ENCODE peak calls at places on chromosome 18, in nine cellular contexts. C is iPS DF 19.7; Z is NCI-H1930; J is pancreas; F is NCI-H82; S is A673; D is GM12864; B is T-helper 9 cell; P is CD4-positive, alpha-beta T cell. E is an unnamed sample.

GRCh38 chr18:6155707-6156106 is 259.0 kb downstream of the L3MBTL4 start:
- DNase-seq in C (no peak), Z (no peak), J (no peak), F (no peak), S (no peak), D (no peak), B (no peak), P (no peak), E (no peak)

GRCh38 chr18:49094979-49095632 is 144.3 kb upstream of the SMAD7 start:
- DNase-seq in C (no peak), Z (peak), J (no peak), F (no peak), S (no peak), D (no peak), B (no peak), P (no peak), E (no peak)

GRCh38 chr18:37639846-37640245 is 74.2 kb upstream of the CELF4 start:
- DNase-seq in C (no peak), Z (no peak), J (no peak), F (no peak), S (no peak), D (no peak), B (no peak), P (no peak), E (no peak)

GRCh38 chr18:22045221-22045918 is 124.0 kb upstream of the GATA6 start:
- DNase-seq in C (no peak), Z (no peak), J (peak), F (no peak), S (no peak), D (no peak), B (no peak), P (no peak), E (no peak)

GRCh38 chr18:48922801-48923730 is 27.7 kb downstream of the SMAD7 start:
- DNase-seq in C (no peak), Z (no peak), J (no peak), F (no peak), S (peak), D (no peak), B (no peak), P (no peak), E (no peak)

GRCh38 chr18:73626859-73627258 is 520.8 kb downstream of the FBXO15 start:
- DNase-seq in C (no peak), Z (no peak), J (no peak), F (peak), S (no peak), D (no peak), B (no peak), P (no peak), E (no peak)

GRCh38 chr18:72692086-72692485 is 147.9 kb upstream of the CBLN2 start:
- DNase-seq in C (peak), Z (no peak), J (peak), F (no peak), S (peak), D (no peak), B (no peak), P (no peak), E (peak)

GRCh38 chr18:28161608-28162599 is 15.0 kb downstream of the CDH2 start:
- DNase-seq in C (no peak), Z (no peak), J (no peak), F (no peak), S (no peak), D (no peak), B (no peak), P (no peak), E (no peak)

GRCh38 chr18:13641551-13642439 is 84.6 kb downstream of the FAM210A start:
- DNase-seq in C (no peak), Z (no peak), J (no peak), F (no peak), S (no peak), D (no peak), B (no peak), P (no peak), E (peak)

GRCh38 chr18:44556296-44556695 is 124.4 kb upstream of the SETBP1 start:
- DNase-seq in C (no peak), Z (no peak), J (no peak), F (no peak), S (no peak), D (peak), B (no peak), P (no peak), E (no peak)

GRCh38 chr18:78721281-78721949 is 258.2 kb upstream of the SALL3 start:
- DNase-seq in C (no peak), Z (no peak), J (no peak), F (no peak), S (no peak), D (no peak), B (no peak), P (no peak), E (peak)

GRCh38 chr18:62505669-62506494 is 16.9 kb upstream of the ZCCHC2 start:
- DNase-seq in C (no peak), Z (no peak), J (no peak), F (no peak), S (no peak), D (peak), B (no peak), P (peak), E (no peak)

GRCh38 chr18:79070486-79070885 is 1.3 kb downstream of the ATP9B start:
- DNase-seq in C (no peak), Z (no peak), J (no peak), F (peak), S (no peak), D (no peak), B (no peak), P (no peak), E (no peak)

GRCh38 chr18:42604820-42605219 is 510.7 kb downstream of the RIT2 start:
- DNase-seq in C (no peak), Z (no peak), J (no peak), F (no peak), S (no peak), D (no peak), B (no peak), P (no peak), E (no peak)

GRCh38 chr18:46256078-46256477 is 151.9 kb downstream of the HAUS1 start:
- DNase-seq in C (no peak), Z (no peak), J (no peak), F (no peak), S (no peak), D (no peak), B (no peak), P (no peak), E (no peak)

GRCh38 chr18:6624729-6625308 is 104.7 kb upstream of the ARHGAP28 start:
- DNase-seq in C (no peak), Z (no peak), J (no peak), F (peak), S (no peak), D (no peak), B (no peak), P (no peak), E (no peak)

GRCh38 chr18:56903686-56904085 is 243.2 kb upstream of the BOD1L2 start:
- DNase-seq in C (no peak), Z (no peak), J (no peak), F (no peak), S (no peak), D (no peak), B (no peak), P (no peak), E (no peak)

GRCh38 chr18:77127769-77128671 is 4.6 kb downstream of the MBP start:
- DNase-seq in C (no peak), Z (no peak), J (peak), F (no peak), S (no peak), D (peak), B (peak), P (no peak), E (no peak)

GRCh38 chr18:76823574-76823973 is 1.2 kb downstream of the ZNF236 start:
- DNase-seq in C (no peak), Z (peak), J (peak), F (no peak), S (no peak), D (no peak), B (no peak), P (no peak), E (peak)